ENCODE peak calls at places on chromosomes 16 and 17, in five cellular contexts. B is mesendoderm, A is mesenchymal stem cell, Z is IMR-90, G is H1. M is an unnamed sample. For H3K79me1, the result is how much of the 10 kb centered on the place peaks cover.

GRCh38 chr16:85157372-85157771 is 45.1 kb upstream of the CIBAR2 start:
- DNase-seq in A (no peak), Z (no peak), B (no peak), G (no peak), M (no peak)

GRCh38 chr17:80475949-80476876 is at the start of gene NPTX1:
- DNase-seq in A (no peak), B (no peak), G (peak), Z (no peak), M (no peak)

GRCh38 chr16:85126731-85127662 is 14.7 kb upstream of the CIBAR2 start:
- DNase-seq in G (peak), Z (peak), A (peak), B (peak), M (peak)

GRCh38 chr17:65356524-65356923 is 204.9 kb downstream of the AXIN2 start:
- DNase-seq in B (no peak), Z (no peak), G (no peak), A (no peak), M (no peak)

GRCh38 chr16:87653234-87653633 is 50.9 kb downstream of the JPH3 start:
- DNase-seq in Z (peak), G (no peak), A (peak), B (peak), M (no peak)

GRCh38 chr17:57663326-57664070 is 81.6 kb downstream of the CCDC182 start:
- DNase-seq in B (no peak), A (peak), G (no peak), Z (no peak), M (no peak)

GRCh38 chr16:2614761-2615191 is 67.5 kb upstream of the KCTD5 start:
- DNase-seq in G (no peak), A (no peak), Z (no peak), B (no peak), M (no peak)

GRCh38 chr17:4853195-4853762 is 20.1 kb downstream of the MINK1 start:
- DNase-seq in A (no peak), Z (no peak), G (no peak), B (no peak), M (no peak)

GRCh38 chr16:3945751-3946603 is 65.5 kb upstream of the CREBBP start:
- DNase-seq in G (no peak), A (peak), Z (peak), B (peak), M (no peak)

GRCh38 chr17:60345233-60345632 is 46.7 kb downstream of the USP32 start:
- DNase-seq in Z (no peak), G (no peak), B (peak), A (no peak), M (no peak)

GRCh38 chr17:74037320-74037719 is 166.2 kb upstream of the RPL38 start:
- DNase-seq in B (peak), Z (no peak), G (no peak), A (no peak), M (no peak)

GRCh38 chr16:12340151-12340733 is 363.7 kb downstream of the SNX29 start:
- DNase-seq in Z (peak), G (peak), B (peak), A (peak), M (no peak)

GRCh38 chr17:65547253-65547670 is 14.2 kb downstream of the AXIN2 start:
- DNase-seq in G (no peak), Z (peak), B (no peak), A (no peak), M (no peak)

GRCh38 chr16:19130852-19131808 is 17.4 kb downstream of the ITPRIPL2 start:
- DNase-seq in A (peak), G (no peak), Z (peak), B (peak), M (no peak)

GRCh38 chr16:19113577-19114358 is at the start of gene ITPRIPL2:
- DNase-seq in G (peak), A (peak), B (peak), Z (peak), M (peak)

GRCh38 chr16:57679768-57680167 is 11.7 kb downstream of the ADGRG3 start:
- DNase-seq in A (no peak), G (no peak), Z (no peak), B (peak), M (no peak)

GRCh38 chr17:83057793-83058477 is 21.5 kb upstream of the METRNL start:
- DNase-seq in B (no peak), G (no peak), Z (no peak), A (no peak), M (no peak)

GRCh38 chr16:57606847-57607501 is 21.5 kb upstream of the ADGRG1 start:
- DNase-seq in G (no peak), B (no peak), Z (no peak), A (no peak), M (no peak)

GRCh38 chr16:86984286-86984685 is 332.9 kb downstream of the C16orf95 start:
- DNase-seq in A (no peak), Z (no peak), G (no peak), B (no peak), M (no peak)

GRCh38 chr17:49101054-49101534 is 31.5 kb upstream of the B4GALNT2 start:
- DNase-seq in G (no peak), B (peak), Z (peak), A (peak), M (no peak)

GRCh38 chr16:84732674-84733352 is 33.0 kb downstream of the USP10 start:
- DNase-seq in Z (no peak), G (no peak), A (no peak), B (no peak), M (no peak)

GRCh38 chr16:72875291-72876036 is 172.5 kb downstream of the ZFHX3 start:
- DNase-seq in A (peak), B (peak), G (no peak), Z (no peak), M (no peak)

GRCh38 chr17:69961488-69962145 is 113.4 kb upstream of the KCNJ16 start:
- DNase-seq in B (peak), A (no peak), G (peak), Z (peak), M (no peak)

GRCh38 chr17:16052486-16052885 is 52.9 kb downstream of the TTC19 start:
- DNase-seq in A (no peak), B (no peak), G (no peak), Z (peak), M (no peak)

GRCh38 chr16:80619824-80620223 is 79.0 kb downstream of the DYNLRB2 start:
- DNase-seq in A (no peak), B (peak), Z (no peak), G (no peak), M (no peak)

DNA sequence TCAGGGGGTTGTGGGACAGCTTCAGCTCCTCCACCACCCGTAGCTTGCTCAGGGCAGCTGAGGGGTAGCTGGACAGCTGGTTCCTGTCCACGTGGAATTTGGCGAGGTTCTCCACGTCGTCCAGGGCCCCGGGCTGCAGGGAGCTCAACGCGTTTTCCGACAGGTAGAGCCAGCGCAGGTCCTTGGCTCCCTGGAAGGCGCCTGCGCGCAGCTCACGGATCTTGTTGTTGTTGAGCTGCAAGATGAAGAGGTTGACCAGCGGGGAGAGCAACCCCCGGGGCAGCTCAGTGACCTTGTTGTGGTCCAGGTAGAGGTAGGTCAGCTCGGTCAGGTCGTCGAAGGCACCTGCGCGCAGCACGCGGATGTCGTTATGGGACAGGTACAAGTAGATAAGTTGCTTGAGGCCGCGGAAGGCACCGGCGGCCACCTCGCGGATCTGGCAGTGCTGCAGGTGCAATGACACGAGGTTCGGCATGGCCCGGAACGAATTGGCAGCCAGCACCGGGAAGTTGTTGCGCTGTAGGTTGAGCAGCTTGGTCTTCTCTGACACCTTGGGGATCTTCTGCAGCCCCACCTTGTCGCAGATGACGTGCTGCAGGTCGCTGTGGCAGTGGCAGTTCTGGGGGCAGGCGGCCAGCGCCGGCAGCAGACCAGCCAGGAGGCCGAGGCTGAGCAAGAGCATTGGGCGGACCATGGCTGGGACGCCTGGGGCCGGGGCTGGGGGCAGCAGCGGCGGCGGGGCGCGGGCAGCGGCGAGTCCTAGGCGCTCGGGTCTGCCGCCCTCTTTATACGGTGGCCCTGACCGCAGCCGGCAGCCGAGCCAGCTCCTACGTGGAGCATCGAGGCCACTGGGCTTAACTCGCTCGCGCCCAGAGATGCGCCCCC is at the start of gene CHAD:
- DNase-seq in Z (no peak), A (peak), B (no peak), G (peak), M (peak)
- H3K79me1 ChIP-seq in Z (under half), A (under half), B (under half), G (under half), M (under half)

GRCh38 chr17:32396343-32396742 is 46.4 kb downstream of the ZNF207 start:
- DNase-seq in A (no peak), B (no peak), G (no peak), Z (no peak), M (no peak)
- H2BK15ac ChIP-seq in A (no peak), B (no peak), G (no peak), Z (no peak), M (no peak)

GRCh38 chr17:45313419-45313771 is 3.4 kb downstream of the MAP3K14 start:
- DNase-seq in G (no peak), Z (no peak), A (no peak), B (no peak), M (no peak)
- H3K4me3 ChIP-seq in G (no peak), Z (no peak), A (no peak), B (no peak), M (no peak)

GRCh38 chr17:2397247-2398171 is 3.4 kb downstream of the MNT start:
- DNase-seq in A (no peak), G (no peak), B (no peak), Z (no peak), M (no peak)
- H3K79me1 ChIP-seq in A (under half), G (under half), B (under half), Z (half or more), M (under half)

M was measured in neuronal stem cell.